ENCODE peak calls at places on chromosomes 6 and 20, in eight cellular contexts. One of them, this sample, is unnamed.

GRCh38 chr20:57698867-57699275 is 10.9 kb downstream of the PMEPA1 start:
- DNase-seq in skeletal muscle cell: no peak
- DNase-seq in lung: no peak
- DNase-seq in sigmoid colon: no peak
- DNase-seq in thoracic aorta: no peak
- DNase-seq in DND-41: no peak
- DNase-seq in ovary: no peak
- DNase-seq in hepatocyte: no peak
- DNase-seq in this sample: no peak

GRCh38 chr6:117536317-117536716 is 53.8 kb downstream of the DCBLD1 start:
- DNase-seq in skeletal muscle cell: no peak
- DNase-seq in lung: no peak
- DNase-seq in sigmoid colon: no peak
- DNase-seq in thoracic aorta: no peak
- DNase-seq in DND-41: no peak
- DNase-seq in ovary: no peak
- DNase-seq in hepatocyte: peak
- DNase-seq in this sample: no peak

GRCh38 chr6:98833101-98834059 is 994 bp upstream of the POU3F2 start:
- DNase-seq in skeletal muscle cell: no peak
- DNase-seq in lung: no peak
- DNase-seq in sigmoid colon: peak
- DNase-seq in thoracic aorta: no peak
- DNase-seq in DND-41: no peak
- DNase-seq in ovary: no peak
- DNase-seq in hepatocyte: peak
- DNase-seq in this sample: peak

GRCh38 chr20:1841554-1842140 is 53.6 kb upstream of the SIRPA start:
- DNase-seq in skeletal muscle cell: no peak
- DNase-seq in lung: no peak
- DNase-seq in sigmoid colon: peak
- DNase-seq in thoracic aorta: no peak
- DNase-seq in DND-41: no peak
- DNase-seq in ovary: no peak
- DNase-seq in hepatocyte: no peak
- DNase-seq in this sample: no peak

GRCh38 chr6:101853686-101854085 is 460.2 kb downstream of the GRIK2 start:
- DNase-seq in skeletal muscle cell: no peak
- DNase-seq in lung: no peak
- DNase-seq in sigmoid colon: no peak
- DNase-seq in thoracic aorta: no peak
- DNase-seq in DND-41: no peak
- DNase-seq in ovary: no peak
- DNase-seq in hepatocyte: no peak
- DNase-seq in this sample: no peak

GRCh38 chr6:11036977-11037430 is 7.1 kb downstream of the ELOVL2 start:
- DNase-seq in skeletal muscle cell: no peak
- DNase-seq in lung: no peak
- DNase-seq in sigmoid colon: no peak
- DNase-seq in thoracic aorta: no peak
- DNase-seq in DND-41: no peak
- DNase-seq in ovary: no peak
- DNase-seq in hepatocyte: no peak
- DNase-seq in this sample: no peak

GRCh38 chr20:16553684-16554083 is 19.6 kb downstream of the KIF16B start:
- DNase-seq in skeletal muscle cell: no peak
- DNase-seq in lung: no peak
- DNase-seq in sigmoid colon: no peak
- DNase-seq in thoracic aorta: no peak
- DNase-seq in DND-41: no peak
- DNase-seq in ovary: no peak
- DNase-seq in hepatocyte: no peak
- DNase-seq in this sample: no peak

GRCh38 chr6:70636589-70636988 is 31.1 kb upstream of the SMAP1 start:
- DNase-seq in skeletal muscle cell: no peak
- DNase-seq in lung: no peak
- DNase-seq in sigmoid colon: no peak
- DNase-seq in thoracic aorta: no peak
- DNase-seq in DND-41: no peak
- DNase-seq in ovary: no peak
- DNase-seq in hepatocyte: no peak
- DNase-seq in this sample: no peak

GRCh38 chr20:48313346-48313745 is 514.5 kb downstream of the PREX1 start:
- DNase-seq in skeletal muscle cell: no peak
- DNase-seq in lung: no peak
- DNase-seq in sigmoid colon: no peak
- DNase-seq in thoracic aorta: no peak
- DNase-seq in DND-41: no peak
- DNase-seq in ovary: no peak
- DNase-seq in hepatocyte: no peak
- DNase-seq in this sample: no peak

GRCh38 chr6:56866917-56867522 is 87.9 kb upstream of the BEND6 start:
- DNase-seq in skeletal muscle cell: no peak
- DNase-seq in lung: no peak
- DNase-seq in sigmoid colon: no peak
- DNase-seq in thoracic aorta: no peak
- DNase-seq in DND-41: no peak
- DNase-seq in ovary: no peak
- DNase-seq in hepatocyte: no peak
- DNase-seq in this sample: no peak

GRCh38 chr6:57432919-57433684 is 115.7 kb downstream of the PRIM2 start:
- DNase-seq in skeletal muscle cell: peak
- DNase-seq in lung: no peak
- DNase-seq in sigmoid colon: no peak
- DNase-seq in thoracic aorta: no peak
- DNase-seq in DND-41: no peak
- DNase-seq in ovary: no peak
- DNase-seq in hepatocyte: no peak
- DNase-seq in this sample: no peak

GRCh38 chr20:47489448-47489872 is 12.2 kb upstream of the NCOA3 start:
- DNase-seq in skeletal muscle cell: no peak
- DNase-seq in lung: no peak
- DNase-seq in sigmoid colon: peak
- DNase-seq in thoracic aorta: no peak
- DNase-seq in DND-41: peak
- DNase-seq in ovary: no peak
- DNase-seq in hepatocyte: no peak
- DNase-seq in this sample: peak

GRCh38 chr6:150372051-150372450 is 3.2 kb downstream of the IYD start:
- DNase-seq in skeletal muscle cell: peak
- DNase-seq in lung: no peak
- DNase-seq in sigmoid colon: no peak
- DNase-seq in thoracic aorta: no peak
- DNase-seq in DND-41: no peak
- DNase-seq in ovary: no peak
- DNase-seq in hepatocyte: no peak
- DNase-seq in this sample: no peak

GRCh38 chr20:42100137-42100704 is 482.0 kb upstream of the CHD6 start:
- DNase-seq in skeletal muscle cell: no peak
- DNase-seq in lung: no peak
- DNase-seq in sigmoid colon: no peak
- DNase-seq in thoracic aorta: no peak
- DNase-seq in DND-41: no peak
- DNase-seq in ovary: no peak
- DNase-seq in hepatocyte: peak
- DNase-seq in this sample: no peak

GRCh38 chr6:44431118-44431725 is 43.7 kb downstream of the CDC5L start:
- DNase-seq in skeletal muscle cell: no peak
- DNase-seq in lung: peak
- DNase-seq in sigmoid colon: no peak
- DNase-seq in thoracic aorta: no peak
- DNase-seq in DND-41: peak
- DNase-seq in ovary: peak
- DNase-seq in hepatocyte: peak
- DNase-seq in this sample: peak

GRCh38 chr20:25247666-25248500 is at the start of gene PYGB:
- DNase-seq in skeletal muscle cell: no peak
- DNase-seq in lung: peak
- DNase-seq in sigmoid colon: peak
- DNase-seq in thoracic aorta: no peak
- DNase-seq in DND-41: peak
- DNase-seq in ovary: peak
- DNase-seq in hepatocyte: peak
- DNase-seq in this sample: peak

GRCh38 chr6:143264996-143265734 is 185.3 kb downstream of the ADAT2 start:
- DNase-seq in skeletal muscle cell: no peak
- DNase-seq in lung: no peak
- DNase-seq in sigmoid colon: no peak
- DNase-seq in thoracic aorta: no peak
- DNase-seq in DND-41: no peak
- DNase-seq in ovary: no peak
- DNase-seq in hepatocyte: peak
- DNase-seq in this sample: no peak

GRCh38 chr6:29506446-29507067 is 18.8 kb upstream of the MAS1L start:
- DNase-seq in skeletal muscle cell: no peak
- DNase-seq in lung: peak
- DNase-seq in sigmoid colon: no peak
- DNase-seq in thoracic aorta: no peak
- DNase-seq in DND-41: no peak
- DNase-seq in ovary: no peak
- DNase-seq in hepatocyte: no peak
- DNase-seq in this sample: no peak

GRCh38 chr6:89371849-89372505 is 19.5 kb upstream of the UBE2J1 start:
- DNase-seq in skeletal muscle cell: no peak
- DNase-seq in lung: peak
- DNase-seq in sigmoid colon: peak
- DNase-seq in thoracic aorta: peak
- DNase-seq in DND-41: peak
- DNase-seq in ovary: peak
- DNase-seq in hepatocyte: peak
- DNase-seq in this sample: peak

GRCh38 chr20:56360899-56361199 is 2.1 kb downstream of the FAM210B start:
- DNase-seq in skeletal muscle cell: no peak
- DNase-seq in lung: no peak
- DNase-seq in sigmoid colon: no peak
- DNase-seq in thoracic aorta: no peak
- DNase-seq in DND-41: no peak
- DNase-seq in ovary: no peak
- DNase-seq in hepatocyte: no peak
- DNase-seq in this sample: no peak
- H3K4me3 ChIP-seq in skeletal muscle cell: no peak
- H3K4me3 ChIP-seq in lung: no peak
- H3K4me3 ChIP-seq in sigmoid colon: no peak
- H3K4me3 ChIP-seq in thoracic aorta: no peak
- H3K4me3 ChIP-seq in DND-41: no peak
- H3K4me3 ChIP-seq in ovary: no peak
- H3K4me3 ChIP-seq in hepatocyte: no peak
- H3K4me3 ChIP-seq in this sample: no peak

GRCh38 chr6:24959333-24959732 is 23.6 kb upstream of the RIPOR2 start:
- DNase-seq in skeletal muscle cell: no peak
- DNase-seq in lung: no peak
- DNase-seq in sigmoid colon: no peak
- DNase-seq in thoracic aorta: no peak
- DNase-seq in DND-41: no peak
- DNase-seq in ovary: no peak
- DNase-seq in hepatocyte: no peak
- DNase-seq in this sample: no peak
- H3K4me3 ChIP-seq in skeletal muscle cell: no peak
- H3K4me3 ChIP-seq in lung: no peak
- H3K4me3 ChIP-seq in sigmoid colon: no peak
- H3K4me3 ChIP-seq in thoracic aorta: no peak
- H3K4me3 ChIP-seq in DND-41: no peak
- H3K4me3 ChIP-seq in ovary: no peak
- H3K4me3 ChIP-seq in hepatocyte: no peak
- H3K4me3 ChIP-seq in this sample: no peak

GRCh38 chr6:151485616-151486015 is 8.2 kb upstream of the CCDC170 start:
- DNase-seq in skeletal muscle cell: no peak
- DNase-seq in lung: no peak
- DNase-seq in sigmoid colon: no peak
- DNase-seq in thoracic aorta: no peak
- DNase-seq in DND-41: no peak
- DNase-seq in ovary: no peak
- DNase-seq in hepatocyte: no peak
- DNase-seq in this sample: no peak

GRCh38 chr6:151483968-151484367 is 9.8 kb upstream of the CCDC170 start:
- DNase-seq in skeletal muscle cell: no peak
- DNase-seq in lung: no peak
- DNase-seq in sigmoid colon: no peak
- DNase-seq in thoracic aorta: no peak
- DNase-seq in DND-41: no peak
- DNase-seq in ovary: no peak
- DNase-seq in hepatocyte: no peak
- DNase-seq in this sample: no peak

GRCh38 chr6:151478670-151479069 is 15.1 kb upstream of the CCDC170 start:
- DNase-seq in skeletal muscle cell: no peak
- DNase-seq in lung: no peak
- DNase-seq in sigmoid colon: no peak
- DNase-seq in thoracic aorta: no peak
- DNase-seq in DND-41: no peak
- DNase-seq in ovary: no peak
- DNase-seq in hepatocyte: no peak
- DNase-seq in this sample: no peak

GRCh38 chr6:151481752-151482151 is 12.1 kb upstream of the CCDC170 start:
- DNase-seq in skeletal muscle cell: no peak
- DNase-seq in lung: no peak
- DNase-seq in sigmoid colon: no peak
- DNase-seq in thoracic aorta: no peak
- DNase-seq in DND-41: no peak
- DNase-seq in ovary: no peak
- DNase-seq in hepatocyte: no peak
- DNase-seq in this sample: peak

DNA sequence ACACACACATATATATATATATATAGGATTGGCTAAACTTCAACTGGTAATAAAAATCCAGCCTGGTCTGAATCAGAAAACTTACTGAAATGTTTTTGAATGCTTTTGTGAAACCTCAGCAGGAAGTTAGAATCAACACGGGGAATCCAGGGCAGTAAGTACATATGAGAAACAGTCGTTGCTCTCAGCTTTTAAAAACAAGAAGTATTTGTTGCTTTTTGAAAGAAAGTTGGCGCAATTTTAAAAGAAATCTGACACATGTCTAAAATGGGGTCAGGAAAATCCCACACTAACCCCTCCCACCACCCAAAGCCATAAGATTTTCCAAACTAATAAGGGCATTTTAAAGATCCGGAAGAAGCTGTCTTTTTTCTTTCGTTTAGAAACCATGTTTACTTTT is 11.5 kb upstream of the CCDC170 start:
- DNase-seq in skeletal muscle cell: no peak
- DNase-seq in lung: no peak
- DNase-seq in sigmoid colon: no peak
- DNase-seq in thoracic aorta: no peak
- DNase-seq in DND-41: no peak
- DNase-seq in ovary: no peak
- DNase-seq in hepatocyte: peak
- DNase-seq in this sample: peak
- H3K4me3 ChIP-seq in skeletal muscle cell: no peak
- H3K4me3 ChIP-seq in lung: no peak
- H3K4me3 ChIP-seq in sigmoid colon: no peak
- H3K4me3 ChIP-seq in thoracic aorta: peak
- H3K4me3 ChIP-seq in DND-41: no peak
- H3K4me3 ChIP-seq in ovary: no peak
- H3K4me3 ChIP-seq in hepatocyte: no peak
- H3K4me3 ChIP-seq in this sample: no peak

DNA sequence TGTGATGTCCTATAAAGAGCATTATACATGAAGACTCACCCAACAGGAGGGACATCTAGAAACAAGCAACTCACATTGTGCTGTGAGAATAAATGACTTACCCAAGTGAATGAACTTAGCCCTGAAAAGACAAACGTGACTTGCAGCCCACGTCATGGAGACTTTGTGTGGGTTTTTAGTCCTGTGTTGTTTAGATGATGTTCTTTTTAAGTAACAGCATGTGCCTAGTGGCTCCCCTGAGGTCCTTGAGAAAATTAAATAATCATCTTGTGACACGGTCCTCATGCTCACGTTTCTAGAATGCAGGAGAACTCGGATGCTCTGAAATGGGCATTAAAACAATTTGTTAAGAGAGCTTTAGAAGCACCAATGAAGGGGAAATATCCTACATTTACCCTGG is 165.1 kb downstream of the SASH1 start:
- DNase-seq in skeletal muscle cell: no peak
- DNase-seq in lung: no peak
- DNase-seq in sigmoid colon: peak
- DNase-seq in thoracic aorta: no peak
- DNase-seq in DND-41: no peak
- DNase-seq in ovary: no peak
- DNase-seq in hepatocyte: no peak
- DNase-seq in this sample: no peak
- H3K4me3 ChIP-seq in skeletal muscle cell: peak
- H3K4me3 ChIP-seq in lung: no peak
- H3K4me3 ChIP-seq in sigmoid colon: peak
- H3K4me3 ChIP-seq in thoracic aorta: peak
- H3K4me3 ChIP-seq in DND-41: no peak
- H3K4me3 ChIP-seq in ovary: no peak
- H3K4me3 ChIP-seq in hepatocyte: no peak
- H3K4me3 ChIP-seq in this sample: no peak